ENCODE peak calls at places on chromosome 5, in seven cellular contexts. D is heart left ventricle, S is H7, Y is iris pigment epithelial cell, M is Calu3, N is AG20443, E is GM23248. U is an unnamed sample.
A peak's percentile ranks its signal among the peaks of the same experiment; 100 is the strongest.

GRCh38 chr5:6315580-6315979 is 62.8 kb downstream of the MED10 start:
- DNase-seq in Y (no peak), D (no peak), S (no peak), M (no peak), N (no peak), E (no peak), U (no peak)

GRCh38 chr5:154447074-154447725 is 1.4 kb downstream of the SAP30L start:
- DNase-seq in E (no peak), Y (no peak), S (peak; percentile 58), M (no peak), D (no peak), N (no peak), U (no peak)

GRCh38 chr5:153883829-153884228 is 154.9 kb downstream of the FAM114A2 start:
- DNase-seq in Y (peak; percentile 54), M (no peak), D (no peak), N (peak; percentile 23), E (peak; percentile 71), S (no peak), U (no peak)

GRCh38 chr5:163533229-163533628 is 27.8 kb downstream of the MAT2B start:
- DNase-seq in M (no peak), E (no peak), Y (no peak), N (no peak), S (no peak), D (no peak), U (no peak)

GRCh38 chr5:98415663-98416062 is 357.8 kb upstream of the RGMB start:
- DNase-seq in S (no peak), Y (no peak), D (no peak), M (no peak), N (no peak), E (peak; percentile 40), U (peak; percentile 53)

GRCh38 chr5:66993448-66993847 is 203.2 kb downstream of the CD180 start:
- DNase-seq in E (no peak), S (no peak), D (no peak), Y (no peak), M (no peak), N (no peak), U (peak; percentile 79)

GRCh38 chr5:3382151-3382550 is 213.5 kb upstream of the IRX1 start:
- DNase-seq in S (no peak), D (no peak), E (no peak), Y (no peak), M (no peak), N (no peak), U (no peak)

GRCh38 chr5:124736814-124737186 is 9.6 kb downstream of the ZNF608 start:
- DNase-seq in E (no peak), Y (no peak), M (no peak), S (no peak), D (no peak), N (no peak), U (no peak)

GRCh38 chr5:171428168-171428658 is 8.8 kb downstream of the FGF18 start:
- DNase-seq in D (no peak), M (no peak), E (no peak), S (peak; percentile 20), N (no peak), Y (no peak), U (no peak)

GRCh38 chr5:163565492-163565891 is 60.1 kb downstream of the MAT2B start:
- DNase-seq in Y (no peak), D (no peak), M (no peak), S (peak; percentile 36), N (peak; percentile 15), E (peak; percentile 49), U (no peak)

GRCh38 chr5:112338681-112339337 is 80.3 kb downstream of the EPB41L4A start:
- DNase-seq in Y (peak; percentile 21), D (peak; percentile 39), E (peak; percentile 62), N (peak; percentile 41), M (peak; percentile 63), S (no peak), U (peak; percentile 92)

GRCh38 chr5:39977231-39977630 is 552.5 kb upstream of the DAB2 start:
- DNase-seq in E (peak; percentile 0), M (no peak), N (peak; percentile 6), D (no peak), Y (peak; percentile 51), S (no peak), U (no peak)

GRCh38 chr5:21919417-21920022 is 933.6 kb downstream of the CDH12 start:
- DNase-seq in M (peak; percentile 34), E (peak; percentile 65), N (peak; percentile 33), D (no peak), Y (peak; percentile 65), S (peak; percentile 14), U (peak; percentile 53)

GRCh38 chr5:28369418-28369817 is 1331.0 kb upstream of the CDH9 start:
- DNase-seq in M (no peak), Y (peak; percentile 28), N (no peak), E (no peak), D (no peak), S (no peak), U (peak; percentile 65)

GRCh38 chr5:175444060-175444904 is at the start of gene DRD1:
- DNase-seq in M (peak; percentile 79), D (peak; percentile 32), E (peak; percentile 59), Y (peak; percentile 25), N (peak; percentile 80), S (peak; percentile 93), U (peak; percentile 37)

GRCh38 chr5:152568101-152568500 is 163.0 kb upstream of the NMUR2 start:
- DNase-seq in Y (no peak), D (no peak), N (no peak), M (no peak), E (no peak), S (no peak), U (no peak)

GRCh38 chr5:52342361-52342760 is 445.4 kb upstream of the ITGA1 start:
- DNase-seq in D (no peak), M (no peak), E (no peak), N (no peak), Y (no peak), S (no peak), U (no peak)

GRCh38 chr5:172454355-172455086 is at the start of gene SH3PXD2B:
- DNase-seq in E (peak; percentile 82), N (peak; percentile 89), Y (peak; percentile 54), M (peak; percentile 85), S (peak; percentile 94), D (peak; percentile 77), U (peak; percentile 57)